ENCODE peak calls at places on chromosomes 16 and 17, in seven cellular contexts. P, I, N, O, C, Q and B are unnamed samples.

GRCh38 chr16:86239381-86239780 is 270.9 kb upstream of the FOXF1 start:
- DNase-seq in P (no peak), I (no peak), N (no peak), O (no peak), C (no peak), Q (no peak), B (peak)

GRCh38 chr17:50863221-50863843 is 2.8 kb downstream of the TOB1 start:
- DNase-seq in P (peak), I (peak), N (no peak), O (peak), C (no peak), Q (peak), B (peak)

GRCh38 chr17:68540981-68541380 is 28.8 kb downstream of the PRKAR1A start:
- DNase-seq in P (no peak), I (no peak), N (no peak), O (no peak), C (no peak), Q (no peak), B (no peak)

GRCh38 chr17:55576237-55576998 is 65.2 kb upstream of the SMIM36 start:
- DNase-seq in P (peak), I (no peak), N (no peak), O (peak), C (no peak), Q (no peak), B (no peak)

GRCh38 chr16:66750279-66751134 is 902 bp downstream of the DYNC1LI2 start:
- DNase-seq in P (peak), I (no peak), N (no peak), O (no peak), C (no peak), Q (no peak), B (no peak)

GRCh38 chr16:1772908-1773702 is at the start of gene MRPS34:
- DNase-seq in P (peak), I (peak), N (peak), O (peak), C (peak), Q (peak), B (peak)

GRCh38 chr16:58814348-58814801 is 80.3 kb upstream of the GOT2 start:
- DNase-seq in P (peak), I (peak), N (no peak), O (peak), C (no peak), Q (peak), B (no peak)

GRCh38 chr17:78412403-78412802 is 34.0 kb downstream of the PGS1 start:
- DNase-seq in P (peak), I (no peak), N (no peak), O (peak), C (no peak), Q (no peak), B (no peak)

GRCh38 chr17:35568561-35568960 is 7.9 kb upstream of the SLFN14 start:
- DNase-seq in P (peak), I (no peak), N (no peak), O (no peak), C (no peak), Q (no peak), B (no peak)

GRCh38 chr16:27789150-27789549 is 239.2 kb downstream of the KATNIP start:
- DNase-seq in P (no peak), I (no peak), N (no peak), O (no peak), C (no peak), Q (no peak), B (no peak)

GRCh38 chr16:70737377-70738082 is 51.7 kb upstream of the MTSS2 start:
- DNase-seq in P (peak), I (peak), N (peak), O (no peak), C (peak), Q (no peak), B (peak)

GRCh38 chr17:27782791-27783206 is 17.5 kb downstream of the NOS2 start:
- DNase-seq in P (peak), I (no peak), N (no peak), O (peak), C (no peak), Q (no peak), B (no peak)

GRCh38 chr17:57372156-57372555 is 115.8 kb downstream of the MSI2 start:
- DNase-seq in P (no peak), I (no peak), N (no peak), O (no peak), C (no peak), Q (no peak), B (no peak)

GRCh38 chr16:53612003-53612402 is 91.7 kb downstream of the RPGRIP1L start:
- DNase-seq in P (no peak), I (no peak), N (no peak), O (no peak), C (no peak), Q (no peak), B (no peak)

GRCh38 chr17:61508912-61509311 is 56.7 kb downstream of the TBX4 start:
- DNase-seq in P (no peak), I (no peak), N (no peak), O (no peak), C (no peak), Q (no peak), B (no peak)

GRCh38 chr16:12321363-12321762 is 344.8 kb downstream of the SNX29 start:
- DNase-seq in P (no peak), I (no peak), N (no peak), O (no peak), C (no peak), Q (no peak), B (no peak)

GRCh38 chr17:38730526-38731379 is 612 bp downstream of the CISD3 start:
- DNase-seq in P (peak), I (no peak), N (no peak), O (peak), C (no peak), Q (no peak), B (peak)

GRCh38 chr17:48791128-48792032 is 25.6 kb downstream of the TTLL6 start:
- DNase-seq in P (peak), I (peak), N (peak), O (peak), C (no peak), Q (peak), B (peak)

GRCh38 chr16:55821210-55821609 is 11.7 kb downstream of the CES1 start:
- DNase-seq in P (no peak), I (no peak), N (no peak), O (no peak), C (no peak), Q (no peak), B (no peak)

GRCh38 chr16:47584464-47585225 is 123.5 kb downstream of the PHKB start:
- DNase-seq in P (no peak), I (no peak), N (no peak), O (no peak), C (no peak), Q (no peak), B (no peak)

GRCh38 chr17:71052971-71053370 is 883.6 kb downstream of the KCNJ2 start:
- DNase-seq in P (no peak), I (no peak), N (no peak), O (no peak), C (no peak), Q (no peak), B (no peak)

GRCh38 chr17:40966848-40967247 is at the start of gene KRT39:
- DNase-seq in P (no peak), I (no peak), N (no peak), O (no peak), C (no peak), Q (no peak), B (no peak)

GRCh38 chr17:79844869-79845600 is 5.8 kb upstream of the CBX4 start:
- DNase-seq in P (peak), I (no peak), N (no peak), O (peak), C (no peak), Q (no peak), B (peak)

GRCh38 chr17:6506679-6507231 is 49.6 kb downstream of the PITPNM3 start:
- DNase-seq in P (no peak), I (no peak), N (no peak), O (no peak), C (no peak), Q (no peak), B (no peak)

GRCh38 chr16:84607694-84608093 is 10.2 kb downstream of the COTL1 start:
- DNase-seq in P (peak), I (no peak), N (no peak), O (peak), C (no peak), Q (no peak), B (peak)

GRCh38 chr16:20760346-20760745 is 3.5 kb upstream of the ACSM3 start:
- DNase-seq in P (no peak), I (no peak), N (no peak), O (no peak), C (no peak), Q (no peak), B (no peak)

GRCh38 chr16:69315486-69316311 is 4.5 kb downstream of the VPS4A start:
- DNase-seq in P (peak), I (no peak), N (no peak), O (no peak), C (no peak), Q (no peak), B (peak)

GRCh38 chr17:21177854-21178600 is 35.9 kb downstream of the TMEM11 start:
- DNase-seq in P (no peak), I (no peak), N (no peak), O (no peak), C (no peak), Q (no peak), B (peak)

GRCh38 chr17:19867094-19867653 is 562 bp downstream of the ULK2 start:
- DNase-seq in P (peak), I (peak), N (peak), O (no peak), C (peak), Q (peak), B (peak)

GRCh38 chr16:4746991-4747574 is 12.7 kb downstream of the DNAAF8 start:
- DNase-seq in P (no peak), I (no peak), N (no peak), O (no peak), C (no peak), Q (no peak), B (no peak)

GRCh38 chr16:8882041-8882617 is at the start of gene LITAFD:
- DNase-seq in P (no peak), I (no peak), N (no peak), O (no peak), C (no peak), Q (no peak), B (no peak)

GRCh38 chr16:64459821-64460220 is 662.0 kb downstream of the CDH11 start:
- DNase-seq in P (no peak), I (no peak), N (no peak), O (no peak), C (no peak), Q (no peak), B (no peak)